ENCODE peak calls at places on chromosome 13, in nine cellular contexts. H, U, L, G, P, Z, A, S and V are unnamed samples.

GRCh38 chr13:73198888-73199497 is 140.2 kb downstream of the KLF5 start:
- DNase-seq in H (no peak), U (peak), L (no peak), G (no peak), P (no peak), Z (no peak), A (no peak), S (no peak), V (no peak)

GRCh38 chr13:53018690-53019647 is 9.6 kb upstream of the OLFM4 start:
- DNase-seq in H (no peak), U (no peak), L (no peak), G (no peak), P (no peak), Z (no peak), A (no peak), S (no peak), V (no peak)

GRCh38 chr13:52459668-52460067 is 4.4 kb downstream of the CKAP2 start:
- DNase-seq in H (no peak), U (peak), L (no peak), G (no peak), P (no peak), Z (peak), A (no peak), S (no peak), V (no peak)

GRCh38 chr13:43132228-43132627 is 108.8 kb downstream of the DNAJC15 start:
- DNase-seq in H (no peak), U (peak), L (no peak), G (no peak), P (peak), Z (peak), A (peak), S (no peak), V (peak)

GRCh38 chr13:112641456-112641855 is 48.4 kb upstream of the ATP11A start:
- DNase-seq in H (no peak), U (no peak), L (no peak), G (no peak), P (no peak), Z (no peak), A (no peak), S (no peak), V (no peak)

GRCh38 chr13:112442483-112443090 is 66.4 kb downstream of the SPACA7 start:
- DNase-seq in H (no peak), U (no peak), L (no peak), G (no peak), P (no peak), Z (peak), A (peak), S (peak), V (no peak)

GRCh38 chr13:58680115-58680514 is 1048.6 kb downstream of the PCDH17 start:
- DNase-seq in H (no peak), U (no peak), L (no peak), G (no peak), P (no peak), Z (no peak), A (peak), S (no peak), V (no peak)

GRCh38 chr13:87322386-87322785 is 348.8 kb upstream of the SLITRK5 start:
- DNase-seq in H (no peak), U (no peak), L (no peak), G (no peak), P (no peak), Z (no peak), A (no peak), S (no peak), V (no peak)

GRCh38 chr13:114080739-114081561 is 51.5 kb downstream of the RASA3 start:
- DNase-seq in H (peak), U (no peak), L (no peak), G (no peak), P (peak), Z (no peak), A (no peak), S (peak), V (no peak)

GRCh38 chr13:109840201-109840892 is 54.0 kb upstream of the IRS2 start:
- DNase-seq in H (no peak), U (peak), L (no peak), G (no peak), P (no peak), Z (peak), A (no peak), S (no peak), V (peak)

GRCh38 chr13:30577381-30577780 is 40.3 kb upstream of the USPL1 start:
- DNase-seq in H (peak), U (peak), L (peak), G (peak), P (peak), Z (peak), A (no peak), S (no peak), V (peak)

GRCh38 chr13:80083516-80084085 is 257.3 kb downstream of the SPRY2 start:
- DNase-seq in H (no peak), U (peak), L (no peak), G (no peak), P (no peak), Z (peak), A (no peak), S (no peak), V (no peak)

GRCh38 chr13:39968646-39969475 is 313.4 kb downstream of the COG6 start:
- DNase-seq in H (no peak), U (no peak), L (no peak), G (no peak), P (no peak), Z (no peak), A (no peak), S (no peak), V (peak)

GRCh38 chr13:61413572-61413971 is 2.1 kb downstream of the PCDH20 start:
- DNase-seq in H (no peak), U (no peak), L (no peak), G (no peak), P (no peak), Z (no peak), A (peak), S (peak), V (no peak)

GRCh38 chr13:37412271-37412683 is 186.3 kb downstream of the POSTN start:
- DNase-seq in H (no peak), U (peak), L (no peak), G (no peak), P (no peak), Z (no peak), A (no peak), S (no peak), V (no peak)

GRCh38 chr13:25645681-25646080 is 273.9 kb downstream of the ATP8A2 start:
- DNase-seq in H (no peak), U (no peak), L (no peak), G (no peak), P (no peak), Z (no peak), A (no peak), S (no peak), V (no peak)

GRCh38 chr13:97348569-97349100 is 85.3 kb upstream of the RAP2A start:
- DNase-seq in H (no peak), U (no peak), L (no peak), G (no peak), P (no peak), Z (no peak), A (no peak), S (no peak), V (no peak)

GRCh38 chr13:97346561-97347254 is 87.3 kb upstream of the RAP2A start:
- DNase-seq in H (no peak), U (no peak), L (no peak), G (no peak), P (no peak), Z (no peak), A (no peak), S (no peak), V (no peak)

GRCh38 chr13:97346097-97346496 is 87.9 kb upstream of the RAP2A start:
- DNase-seq in H (no peak), U (no peak), L (no peak), G (no peak), P (no peak), Z (no peak), A (no peak), S (no peak), V (no peak)

GRCh38 chr13:97344250-97345175 is 89.5 kb upstream of the RAP2A start:
- DNase-seq in H (peak), U (peak), L (peak), G (peak), P (peak), Z (peak), A (peak), S (peak), V (peak)

DNA sequence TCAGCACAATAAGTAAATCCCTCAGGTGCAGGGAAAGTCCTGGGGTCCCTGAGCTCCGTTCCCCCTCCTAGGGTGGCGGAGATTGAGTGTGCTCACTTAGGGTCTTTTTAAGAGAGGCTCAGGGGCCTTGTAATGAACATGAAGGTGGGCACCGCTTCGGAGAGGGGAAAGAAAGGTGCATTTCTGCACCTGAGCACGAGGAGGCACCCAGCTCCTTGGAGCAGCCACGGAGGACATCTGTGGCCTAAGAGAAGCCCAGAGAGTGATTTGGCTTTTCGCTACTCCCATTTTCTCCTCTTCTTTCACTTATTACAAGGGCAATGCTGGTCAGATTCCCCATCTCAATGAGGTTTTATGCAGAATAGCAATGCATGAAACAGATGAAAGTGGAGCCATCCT is 86.7 kb upstream of the RAP2A start:
- DNase-seq in H (no peak), U (no peak), L (no peak), G (no peak), P (no peak), Z (no peak), A (no peak), S (no peak), V (no peak)
- H3K27ac ChIP-seq in H (no peak), U (no peak), L (no peak), G (no peak), P (peak), Z (no peak), A (no peak), S (peak), V (no peak)

GRCh38 chr13:63167699-63168337 is 1752.2 kb upstream of the PCDH20 start:
- DNase-seq in H (no peak), U (no peak), L (no peak), G (no peak), P (no peak), Z (no peak), A (peak), S (no peak), V (no peak)
- H3K4me3 ChIP-seq in H (no peak), U (no peak), L (no peak), G (no peak), P (no peak), Z (no peak), A (no peak), S (no peak), V (no peak)

GRCh38 chr13:26679411-26679810 is 81.2 kb downstream of the GPR12 start:
- DNase-seq in H (no peak), U (peak), L (no peak), G (no peak), P (no peak), Z (peak), A (no peak), S (no peak), V (no peak)
- H3K27ac ChIP-seq in H (no peak), U (peak), L (no peak), G (no peak), P (no peak), Z (peak), A (peak), S (no peak), V (no peak)

DNA sequence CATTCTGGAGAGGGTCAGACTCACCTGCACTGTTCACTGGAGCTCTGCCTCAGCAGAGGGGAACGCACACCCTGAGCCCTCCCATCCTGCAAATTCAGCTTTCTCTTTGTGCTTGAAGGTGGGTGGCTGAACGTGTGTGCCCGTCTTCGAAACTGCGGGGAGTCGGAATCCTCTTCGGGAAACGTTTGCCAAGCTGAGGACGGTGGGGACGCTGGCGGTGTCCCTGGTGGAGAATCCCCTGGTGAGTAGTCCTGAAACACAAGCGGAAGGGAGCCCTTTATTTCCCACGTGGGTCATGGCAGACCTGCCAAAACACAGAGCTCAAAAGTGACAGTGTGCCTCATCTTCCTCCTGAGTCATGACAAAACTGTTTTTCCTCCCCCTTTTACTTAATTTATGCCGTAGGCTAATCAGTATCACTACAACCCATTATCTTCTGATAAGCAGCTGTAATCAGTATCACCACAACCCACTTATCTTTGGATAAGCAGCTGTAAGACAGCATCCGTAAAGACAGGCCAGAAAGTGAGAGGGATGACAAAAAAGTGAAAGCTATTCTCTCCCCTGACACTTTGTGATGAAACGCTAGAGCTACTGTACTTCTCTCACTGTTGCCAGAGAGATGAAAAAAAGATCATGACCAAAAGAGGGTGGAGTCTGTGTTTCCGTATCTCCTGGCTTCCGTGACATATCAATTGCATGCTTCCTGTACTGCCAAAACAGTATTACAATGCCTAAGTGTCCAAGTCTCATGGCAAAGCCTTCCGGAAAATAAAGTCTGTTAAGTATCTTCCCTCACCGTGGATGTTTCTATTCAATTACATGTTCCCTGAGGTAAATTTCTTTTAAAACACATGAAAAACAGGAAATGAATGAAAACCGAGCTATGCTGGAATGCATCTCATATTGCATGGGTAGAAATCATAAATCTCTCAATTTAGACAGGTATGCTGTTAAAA is 155.5 kb downstream of the TBC1D4 start:
- DNase-seq in H (peak), U (peak), L (no peak), G (no peak), P (no peak), Z (peak), A (no peak), S (no peak), V (peak)
- H3K4me3 ChIP-seq in H (peak), U (no peak), L (peak), G (no peak), P (no peak), Z (no peak), A (no peak), S (no peak), V (peak)

DNA sequence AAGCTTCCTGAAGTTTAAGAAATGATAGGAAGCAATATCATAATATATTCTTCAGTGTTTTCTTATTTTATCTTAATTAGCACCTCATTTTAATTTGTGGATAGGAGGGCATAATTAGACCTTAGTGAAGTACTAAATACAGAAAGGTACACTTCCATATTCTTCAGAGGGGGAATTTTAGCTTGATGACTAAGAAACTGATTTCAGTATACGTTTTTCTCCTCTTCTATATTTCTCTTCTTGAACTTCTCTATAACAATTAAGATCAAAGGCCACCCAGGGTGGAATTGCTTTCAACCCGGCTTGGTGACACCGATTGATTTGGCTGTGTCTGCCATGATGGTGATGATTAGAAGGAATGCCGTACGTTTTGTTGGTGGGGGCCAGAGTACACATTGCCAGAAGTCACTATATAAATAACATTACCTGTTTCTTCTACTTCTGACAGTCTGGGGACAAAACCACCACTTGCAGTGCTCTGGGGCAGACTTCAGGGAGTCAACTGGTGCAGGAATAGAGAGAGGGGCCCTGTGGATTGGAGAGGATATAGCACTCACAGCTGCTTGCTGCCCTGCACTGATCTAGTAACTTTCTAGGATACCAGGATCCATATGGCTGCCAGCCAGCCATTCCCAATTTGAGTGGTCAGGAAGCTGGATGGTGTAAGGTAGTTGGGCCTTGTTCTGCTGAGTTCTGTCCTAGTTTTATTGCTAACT is 73.8 kb downstream of the SPATA13 start:
- DNase-seq in H (no peak), U (no peak), L (no peak), G (no peak), P (no peak), Z (no peak), A (no peak), S (no peak), V (no peak)
- H3K27ac ChIP-seq in H (no peak), U (no peak), L (no peak), G (no peak), P (no peak), Z (peak), A (peak), S (no peak), V (no peak)

DNA sequence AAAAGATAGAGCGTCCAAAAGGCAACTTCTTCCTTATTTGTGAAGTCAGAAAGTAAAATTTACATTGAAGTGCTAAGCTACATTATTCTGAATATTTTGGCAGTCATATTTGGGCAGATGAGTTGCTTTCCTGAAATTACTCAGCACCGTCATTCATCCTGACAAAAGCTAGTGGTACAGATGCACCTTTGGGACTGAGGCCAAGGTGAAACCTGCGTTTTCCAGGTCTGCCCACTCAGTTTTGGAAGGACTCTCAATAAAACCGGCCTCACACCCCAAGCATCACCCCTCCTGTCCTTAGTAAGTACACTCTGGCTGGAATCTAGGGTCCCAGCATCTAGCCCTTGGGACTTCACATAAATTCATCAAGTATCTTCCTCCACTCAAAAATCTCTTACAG is 187.5 kb downstream of the TM9SF2 start:
- DNase-seq in H (no peak), U (no peak), L (no peak), G (no peak), P (no peak), Z (no peak), A (no peak), S (no peak), V (no peak)
- H3K4me3 ChIP-seq in H (no peak), U (no peak), L (no peak), G (no peak), P (no peak), Z (no peak), A (peak), S (no peak), V (no peak)

GRCh38 chr13:57633950-57634828 is 2.6 kb downstream of the PCDH17 start:
- DNase-seq in H (no peak), U (peak), L (no peak), G (no peak), P (peak), Z (no peak), A (peak), S (peak), V (no peak)
- H3K27ac ChIP-seq in H (no peak), U (no peak), L (no peak), G (peak), P (peak), Z (no peak), A (no peak), S (no peak), V (no peak)

DNA sequence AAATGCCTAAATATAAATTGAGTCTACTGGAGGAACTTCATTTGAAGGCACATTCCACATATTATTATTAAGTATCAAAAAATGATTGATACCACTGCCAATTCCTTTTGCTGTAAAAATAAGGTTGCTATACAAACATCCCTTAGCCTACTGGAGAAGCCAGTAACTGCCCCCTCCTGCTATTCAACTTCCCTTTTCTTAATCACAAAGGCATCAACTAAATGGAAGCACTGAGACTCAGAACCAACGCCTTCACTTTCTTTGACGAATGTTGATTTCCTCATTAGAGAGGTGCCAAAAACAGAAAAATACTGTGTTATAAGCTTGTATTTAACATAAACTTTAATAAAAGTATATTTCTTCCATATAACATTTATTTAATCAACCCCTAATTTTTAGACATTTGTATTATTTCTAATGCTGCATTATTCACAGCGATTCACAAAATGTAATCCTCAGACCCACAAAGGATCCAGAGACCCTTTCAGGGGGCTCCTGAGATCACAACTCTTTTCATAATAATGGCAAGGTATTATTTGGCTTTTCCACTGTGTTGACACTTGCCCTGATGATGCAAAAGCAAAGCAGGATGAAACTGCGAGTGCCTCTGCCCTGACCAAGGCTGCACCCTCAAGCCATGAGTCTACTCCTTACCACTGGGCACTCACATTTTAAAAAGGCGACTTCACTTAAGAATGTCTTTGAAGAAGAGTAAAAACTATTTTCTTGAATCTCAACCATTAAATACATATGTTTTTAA is 11.6 kb downstream of the ELF1 start:
- DNase-seq in H (no peak), U (peak), L (no peak), G (no peak), P (no peak), Z (no peak), A (peak), S (no peak), V (no peak)
- H3K4me3 ChIP-seq in H (peak), U (no peak), L (no peak), G (no peak), P (no peak), Z (no peak), A (no peak), S (no peak), V (peak)

GRCh38 chr13:101451641-101452040 is 834 bp upstream of the ITGBL1 start:
- DNase-seq in H (no peak), U (peak), L (no peak), G (no peak), P (no peak), Z (no peak), A (no peak), S (no peak), V (no peak)

GRCh38 chr13:101452519-101453485 is at the start of gene ITGBL1:
- DNase-seq in H (no peak), U (no peak), L (peak), G (no peak), P (peak), Z (peak), A (no peak), S (no peak), V (no peak)

GRCh38 chr13:101455863-101456262 is 3.4 kb downstream of the ITGBL1 start:
- DNase-seq in H (no peak), U (peak), L (no peak), G (no peak), P (no peak), Z (peak), A (peak), S (no peak), V (no peak)

GRCh38 chr13:101454767-101455166 is 2.3 kb downstream of the ITGBL1 start:
- DNase-seq in H (no peak), U (peak), L (no peak), G (no peak), P (no peak), Z (peak), A (no peak), S (no peak), V (no peak)

DNA sequence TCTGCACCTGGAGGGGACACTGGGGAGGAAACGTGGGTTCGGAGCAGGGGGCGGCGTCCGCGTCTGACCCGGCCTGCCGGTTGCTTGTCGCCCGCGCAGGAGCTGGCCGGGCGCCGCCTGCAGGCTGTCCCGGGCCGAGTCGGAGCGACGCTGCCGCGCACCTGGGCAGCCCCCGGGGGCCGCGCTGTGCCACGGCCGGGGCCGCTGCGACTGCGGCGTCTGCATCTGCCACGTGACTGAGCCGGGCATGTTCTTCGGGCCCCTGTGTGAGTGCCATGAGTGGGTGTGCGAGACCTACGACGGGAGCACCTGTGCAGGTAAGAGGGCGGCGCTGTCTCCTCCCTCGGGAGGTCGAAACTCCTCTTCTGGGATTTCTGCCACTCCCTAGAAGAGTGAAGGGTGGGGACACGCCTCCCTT is 1.3 kb downstream of the ITGBL1 start:
- DNase-seq in H (no peak), U (no peak), L (no peak), G (no peak), P (peak), Z (peak), A (peak), S (no peak), V (peak)
- H3K27ac ChIP-seq in H (no peak), U (peak), L (no peak), G (peak), P (peak), Z (no peak), A (no peak), S (no peak), V (no peak)